ENCODE peak calls at places on chromosomes 4 and X, in nine cellular contexts. J, Z, P, V, U, L, S, O and C are unnamed samples.

GRCh38 chrX:152915541-152916241 is 17.8 kb downstream of the ZNF185 start:
- DNase-seq in J (peak; percentile 8), Z (peak; percentile 33), P (no peak), V (peak; percentile 22), U (peak; percentile 43), L (no peak), S (no peak), O (no peak), C (peak; percentile 68)

GRCh38 chr4:23364167-23364566 is 525.7 kb downstream of the PPARGC1A start:
- DNase-seq in J (no peak), Z (no peak), P (no peak), V (no peak), U (no peak), L (no peak), S (no peak), O (no peak), C (no peak)

GRCh38 chr4:17347445-17347844 is 164.4 kb downstream of the QDPR start:
- DNase-seq in J (peak; percentile 51), Z (peak; percentile 7), P (no peak), V (no peak), U (no peak), L (peak; percentile 35), S (no peak), O (no peak), C (no peak)

GRCh38 chr4:6916587-6917444 is 7.2 kb downstream of the TBC1D14 start:
- DNase-seq in J (peak; percentile 72), Z (no peak), P (no peak), V (peak; percentile 39), U (no peak), L (peak; percentile 31), S (peak; percentile 55), O (no peak), C (no peak)

GRCh38 chr4:150255610-150256580 is 177.7 kb downstream of the DCLK2 start:
- DNase-seq in J (no peak), Z (no peak), P (no peak), V (no peak), U (no peak), L (no peak), S (no peak), O (no peak), C (no peak)

GRCh38 chrX:150293311-150294013 is 69.7 kb upstream of the MAMLD1 start:
- DNase-seq in J (no peak), Z (no peak), P (no peak), V (no peak), U (no peak), L (no peak), S (no peak), O (no peak), C (no peak)

GRCh38 chr4:54109226-54110018 is 9.5 kb downstream of the GSX2 start:
- DNase-seq in J (no peak), Z (no peak), P (no peak), V (no peak), U (no peak), L (no peak), S (no peak), O (no peak), C (no peak)

GRCh38 chr4:145663194-145663593 is 16.8 kb upstream of the C4orf51 start:
- DNase-seq in J (no peak), Z (no peak), P (no peak), V (no peak), U (no peak), L (no peak), S (no peak), O (no peak), C (no peak)

GRCh38 chr4:9971711-9972110 is 49.6 kb downstream of the SLC2A9 start:
- DNase-seq in J (no peak), Z (no peak), P (no peak), V (no peak), U (no peak), L (no peak), S (no peak), O (no peak), C (no peak)

GRCh38 chr4:104015680-104016079 is 295.9 kb upstream of the TACR3 start:
- DNase-seq in J (no peak), Z (peak; percentile 10), P (no peak), V (peak; percentile 23), U (no peak), L (no peak), S (no peak), O (no peak), C (no peak)

GRCh38 chr4:73345399-73345975 is 58.6 kb upstream of the ALB start:
- DNase-seq in J (no peak), Z (no peak), P (no peak), V (no peak), U (no peak), L (no peak), S (no peak), O (no peak), C (no peak)

GRCh38 chr4:71538528-71538927 is 199.7 kb downstream of the SLC4A4 start:
- DNase-seq in J (no peak), Z (no peak), P (no peak), V (no peak), U (no peak), L (no peak), S (no peak), O (no peak), C (no peak)

GRCh38 chr4:48315728-48316630 is 25.4 kb upstream of the SLAIN2 start:
- DNase-seq in J (peak; percentile 46), Z (peak; percentile 38), P (no peak), V (no peak), U (no peak), L (peak; percentile 73), S (peak; percentile 3), O (no peak), C (no peak)

GRCh38 chr4:47203593-47203992 is 172.2 kb downstream of the GABRB1 start:
- DNase-seq in J (no peak), Z (no peak), P (no peak), V (no peak), U (no peak), L (no peak), S (no peak), O (no peak), C (no peak)

GRCh38 chrX:108439961-108440696 is 491 bp downstream of the COL4A5 start:
- DNase-seq in J (no peak), Z (peak; percentile 15), P (peak; percentile 12), V (peak; percentile 20), U (no peak), L (peak; percentile 1), S (no peak), O (peak; percentile 54), C (no peak)

GRCh38 chr4:184343400-184344177 is 125.9 kb upstream of the ENPP6 start:
- DNase-seq in J (peak; percentile 61), Z (peak; percentile 47), P (peak; percentile 56), V (peak; percentile 85), U (peak; percentile 47), L (peak; percentile 72), S (peak; percentile 39), O (peak; percentile 76), C (no peak)

GRCh38 chr4:90543419-90544170 is 416.4 kb downstream of the CCSER1 start:
- DNase-seq in J (no peak), Z (no peak), P (no peak), V (no peak), U (no peak), L (no peak), S (no peak), O (no peak), C (no peak)

GRCh38 chrX:18290200-18290599 is 64.3 kb downstream of the SCML2 start:
- DNase-seq in J (no peak), Z (no peak), P (no peak), V (no peak), U (no peak), L (peak; percentile 12), S (no peak), O (no peak), C (no peak)